ENCODE peak calls at places on chromosome 20, in seven cellular contexts. A, K, N, H, R, E and Z are unnamed samples.

GRCh38 chr20:48483667-48484066 is 344.1 kb downstream of the PREX1 start:
- DNase-seq in N (no peak), E (no peak), R (no peak), A (no peak), K (no peak), H (no peak), Z (no peak)

GRCh38 chr20:52192296-52193007 is 873 bp upstream of the ZFP64 start:
- DNase-seq in K (no peak), N (peak; percentile 50), R (peak; percentile 30), A (no peak), H (no peak), E (no peak), Z (peak; percentile 9)

GRCh38 chr20:17667445-17667844 is 14.6 kb downstream of the RRBP1 start:
- DNase-seq in H (no peak), N (no peak), E (no peak), K (no peak), A (no peak), R (no peak), Z (no peak)

GRCh38 chr20:43751167-43752050 is 24.6 kb upstream of the GTSF1L start:
- DNase-seq in K (peak; percentile 72), N (no peak), A (peak; percentile 71), E (peak; percentile 35), R (peak; percentile 46), H (peak; percentile 84), Z (peak; percentile 49)

GRCh38 chr20:50278684-50279531 is 88.3 kb downstream of the CEBPB start:
- DNase-seq in H (peak; percentile 56), E (no peak), N (no peak), K (peak; percentile 34), R (no peak), A (peak; percentile 58), Z (no peak)

GRCh38 chr20:43590036-43590391 is 723 bp upstream of the IFT52 start:
- DNase-seq in E (no peak), N (peak; percentile 43), R (no peak), K (no peak), H (no peak), A (no peak), Z (no peak)

GRCh38 chr20:39576786-39577185 is 614.6 kb downstream of the DHX35 start:
- DNase-seq in E (no peak), H (no peak), R (no peak), A (no peak), N (no peak), K (no peak), Z (no peak)

GRCh38 chr20:54669054-54669390 is 193.6 kb downstream of the DOK5 start:
- DNase-seq in R (no peak), E (no peak), A (no peak), H (no peak), K (no peak), N (no peak), Z (no peak)

GRCh38 chr20:41334452-41335421 is 5.9 kb upstream of the LPIN3 start:
- DNase-seq in E (no peak), R (no peak), K (no peak), A (no peak), N (no peak), H (peak; percentile 59), Z (no peak)